ENCODE peak calls at places on chromosomes 5 and 9, in seven cellular contexts. F is H9; S is gastrocnemius medialis; C is left ventricle myocardium inferior; U is CD8-positive, alpha-beta memory T cell; Q is spleen; K is tibial nerve. O is an unnamed sample. For H3K27me3, the result is how much of the 10 kb centered on the place peaks cover.

GRCh38 chr9:109422641-109423040 is 75.5 kb downstream of the PTPN3 start:
- DNase-seq in F (no peak), S (no peak), C (no peak), U (no peak), Q (no peak), K (no peak), O (no peak)

GRCh38 chr5:134139377-134139851 is 24.9 kb downstream of the TCF7 start:
- DNase-seq in F (no peak), S (peak), C (peak), U (no peak), Q (peak), K (no peak), O (no peak)

GRCh38 chr5:27080147-27080546 is 41.8 kb upstream of the CDH9 start:
- DNase-seq in F (peak), S (no peak), C (no peak), U (no peak), Q (no peak), K (no peak), O (no peak)

GRCh38 chr5:41151562-41151961 is 61.8 kb downstream of the C6 start:
- DNase-seq in F (no peak), S (no peak), C (no peak), U (no peak), Q (no peak), K (no peak), O (peak)

GRCh38 chr9:113619156-113619861 is 155.8 kb downstream of the RGS3 start:
- DNase-seq in F (peak), S (no peak), C (no peak), U (no peak), Q (peak), K (no peak), O (no peak)

GRCh38 chr5:137933491-137933911 is 44.2 kb downstream of the PKD2L2 start:
- DNase-seq in F (no peak), S (no peak), C (no peak), U (no peak), Q (no peak), K (no peak), O (no peak)

GRCh38 chr5:98765815-98766214 is 7.6 kb upstream of the RGMB start:
- DNase-seq in F (no peak), S (no peak), C (no peak), U (no peak), Q (no peak), K (no peak), O (no peak)

GRCh38 chr5:90529939-90530677 is 724 bp upstream of the LYSMD3 start:
- DNase-seq in F (peak), S (peak), C (peak), U (no peak), Q (no peak), K (peak), O (peak)

GRCh38 chr5:10789021-10789420 is 28.0 kb upstream of the DAP start:
- DNase-seq in F (no peak), S (no peak), C (peak), U (no peak), Q (no peak), K (no peak), O (peak)

GRCh38 chr9:135732569-135733257 is 30.7 kb downstream of the KCNT1 start:
- DNase-seq in F (no peak), S (no peak), C (no peak), U (no peak), Q (no peak), K (no peak), O (no peak)

GRCh38 chr5:143806568-143806967 is 5.4 kb upstream of the HMHB1 start:
- DNase-seq in F (no peak), S (no peak), C (no peak), U (no peak), Q (no peak), K (no peak), O (no peak)

GRCh38 chr9:9920425-9920824 is 692.4 kb downstream of the PTPRD start:
- DNase-seq in F (no peak), S (no peak), C (no peak), U (no peak), Q (no peak), K (no peak), O (no peak)

GRCh38 chr9:6426117-6426516 is 13.1 kb downstream of the UHRF2 start:
- DNase-seq in F (no peak), S (no peak), C (no peak), U (no peak), Q (no peak), K (no peak), O (no peak)

GRCh38 chr9:137607141-137607857 is 1.8 kb downstream of the ARRDC1 start:
- DNase-seq in F (no peak), S (no peak), C (no peak), U (no peak), Q (peak), K (no peak), O (no peak)

GRCh38 chr9:134366223-134367031 is 40.2 kb downstream of the RXRA start:
- DNase-seq in F (no peak), S (peak), C (peak), U (no peak), Q (peak), K (peak), O (peak)

GRCh38 chr9:99299214-99300102 is 77.4 kb downstream of the SEC61B start:
- DNase-seq in F (no peak), S (peak), C (no peak), U (no peak), Q (no peak), K (no peak), O (no peak)

GRCh38 chr5:69092969-69093368 is 845 bp upstream of the SLC30A5 start:
- DNase-seq in F (no peak), S (no peak), C (no peak), U (no peak), Q (no peak), K (no peak), O (no peak)

GRCh38 chr9:79812507-79813261 is 240.9 kb downstream of the TLE4 start:
- DNase-seq in F (no peak), S (no peak), C (no peak), U (no peak), Q (no peak), K (no peak), O (no peak)

GRCh38 chr9:92631452-92632211 is 38.3 kb downstream of the IPPK start:
- DNase-seq in F (peak), S (no peak), C (no peak), U (no peak), Q (no peak), K (no peak), O (peak)

GRCh38 chr5:85441853-85442252 is 1057.2 kb upstream of the EDIL3 start:
- DNase-seq in F (no peak), S (no peak), C (no peak), U (no peak), Q (no peak), K (no peak), O (no peak)

GRCh38 chr5:85441138-85441537 is 1056.5 kb upstream of the EDIL3 start:
- DNase-seq in F (no peak), S (no peak), C (no peak), U (no peak), Q (no peak), K (no peak), O (no peak)
- H3K27me3 ChIP-seq in F (under half), S (under half), C (under half), U (under half), Q (under half), K (under half), O (under half)

DNA sequence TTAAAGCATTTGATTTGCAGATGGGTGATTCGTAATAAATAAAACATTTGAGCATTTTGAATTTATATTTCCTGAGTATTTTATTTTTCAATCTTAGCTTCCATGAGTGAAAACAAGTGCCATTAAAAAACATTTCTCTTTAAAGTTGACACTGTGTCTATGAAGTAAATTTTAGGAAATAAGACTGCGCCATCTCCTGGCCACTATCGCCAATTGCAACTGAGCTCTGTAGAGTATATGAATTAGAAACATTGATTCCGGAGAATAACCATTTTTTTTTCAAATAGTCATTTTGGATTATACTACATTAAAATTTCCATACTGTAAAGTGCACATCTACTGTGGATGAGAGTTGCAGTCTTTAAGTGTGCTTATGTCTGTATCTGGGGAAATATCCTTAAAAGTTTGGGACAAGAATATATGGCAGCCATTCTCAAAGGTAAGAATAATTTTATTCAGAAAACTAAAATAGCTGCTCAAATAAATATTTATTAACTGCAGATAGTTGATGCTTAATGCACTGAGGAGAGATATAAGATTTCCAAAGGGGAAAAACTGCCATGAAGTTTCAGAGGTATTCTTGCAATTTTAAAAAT is 5.9 kb downstream of the DMRTA1 start:
- DNase-seq in F (no peak), S (peak), C (peak), U (peak), Q (peak), K (peak), O (peak)
- H3K27me3 ChIP-seq in F (under half), S (under half), C (under half), U (under half), Q (under half), K (under half), O (under half)

DNA sequence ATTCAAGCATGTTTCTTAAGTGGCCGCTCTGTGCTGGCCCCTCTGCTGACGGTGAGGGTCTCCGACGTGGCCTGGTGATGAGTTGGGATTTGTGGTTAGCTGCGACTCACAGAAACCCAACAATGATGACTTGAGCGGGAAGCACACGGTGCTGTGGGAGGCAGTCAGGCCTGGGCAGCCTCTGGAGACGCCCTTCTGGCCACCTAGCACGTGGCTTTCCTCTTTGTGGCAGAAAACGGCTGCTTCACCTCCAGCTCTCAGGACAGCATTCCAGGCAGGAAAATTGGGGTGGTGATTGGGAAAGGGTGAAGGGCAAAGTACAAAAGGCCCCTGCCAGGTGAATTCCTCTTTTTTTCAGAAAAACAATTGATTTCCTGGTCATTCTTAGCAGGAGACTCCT is 17.5 kb upstream of the IER5L start:
- DNase-seq in F (no peak), S (no peak), C (no peak), U (no peak), Q (no peak), K (no peak), O (no peak)
- H3K27me3 ChIP-seq in F (under half), S (under half), C (under half), U (under half), Q (under half), K (under half), O (under half)

GRCh38 chr5:170408866-170409265 is 19.7 kb upstream of the KCNMB1 start:
- DNase-seq in F (no peak), S (no peak), C (no peak), U (no peak), Q (no peak), K (no peak), O (no peak)
- H3K27me3 ChIP-seq in F (under half), S (under half), C (under half), U (under half), Q (under half), K (under half), O (under half)

DNA sequence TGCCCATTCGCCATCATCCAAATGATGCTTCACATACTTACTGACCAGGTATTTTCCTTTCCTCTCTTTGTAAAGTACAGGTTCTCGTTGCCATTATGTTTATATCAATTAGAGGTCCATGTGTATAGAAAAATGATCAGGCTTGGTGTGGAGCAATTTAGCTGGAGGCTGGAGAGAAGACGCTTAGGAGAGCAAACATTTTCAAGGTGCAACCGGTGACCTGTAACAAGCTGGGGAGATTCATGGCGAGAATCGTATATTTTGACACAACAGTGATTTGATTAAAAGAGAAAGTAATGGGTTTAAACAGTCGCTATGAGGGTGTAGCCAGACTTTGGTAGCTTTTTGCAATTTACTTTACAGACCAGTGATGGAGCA is 170.9 kb upstream of the TBCA start:
- DNase-seq in F (no peak), S (no peak), C (no peak), U (no peak), Q (no peak), K (no peak), O (no peak)
- H3K27me3 ChIP-seq in F (under half), S (under half), C (under half), U (under half), Q (under half), K (under half), O (under half)

DNA sequence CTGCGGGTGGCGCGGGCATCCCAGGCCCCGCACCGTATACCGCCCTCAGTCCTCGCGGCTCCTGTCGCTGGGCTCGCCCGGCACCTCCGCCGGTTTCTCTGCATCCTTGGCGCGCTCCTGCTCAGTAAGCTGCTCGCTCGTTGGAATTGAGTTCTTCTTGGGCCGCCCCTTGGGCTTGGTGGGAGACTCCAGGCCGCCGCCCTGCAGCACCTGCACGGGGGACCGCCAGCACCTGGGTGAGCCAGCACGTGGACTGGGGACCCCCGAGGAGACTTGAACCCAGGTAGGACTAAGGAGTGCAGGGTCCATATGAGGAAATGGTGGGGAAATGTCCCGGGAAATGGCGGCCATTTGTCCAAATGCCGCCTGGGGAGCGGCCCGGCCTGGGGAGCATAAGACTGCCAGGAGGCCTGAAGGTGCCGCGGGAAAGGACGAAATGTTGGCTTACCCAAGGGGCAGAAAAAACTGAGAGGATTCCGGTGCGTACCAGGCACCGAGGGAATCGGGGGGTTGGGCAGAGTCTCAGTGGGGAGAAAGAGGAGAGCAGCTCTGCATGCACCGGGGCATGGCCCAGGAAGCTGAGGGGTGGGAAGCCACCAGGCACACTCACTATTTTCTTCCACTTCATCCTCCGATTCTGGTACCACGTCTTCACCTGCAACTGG is 2.9 kb downstream of the BARX1 start:
- DNase-seq in F (no peak), S (no peak), C (no peak), U (no peak), Q (no peak), K (no peak), O (no peak)
- H3K27me3 ChIP-seq in F (half or more), S (half or more), C (half or more), U (half or more), Q (half or more), K (half or more), O (under half)